ENCODE peak calls at places on chromosomes 2 and 18, in eight cellular contexts. B is transverse colon, W is sigmoid colon, J is tibial nerve, Q is GM12878, Z is esophagus muscularis mucosa, X is ovary, T is SK-N-SH. F is an unnamed sample. For H3K36me3, the result is how much of the 10 kb centered on the place peaks cover.

GRCh38 chr2:103459302-103459701 is 697.5 kb downstream of the TMEM182 start:
- DNase-seq in W (no peak), T (no peak), B (no peak), Z (no peak), J (no peak), Q (no peak), X (no peak), F (no peak)

GRCh38 chr18:10205136-10205535 is 249.3 kb upstream of the APCDD1 start:
- DNase-seq in X (no peak), Z (peak), Q (no peak), T (peak), W (no peak), J (no peak), B (no peak), F (no peak)

GRCh38 chr2:38574278-38574677 is 28.4 kb downstream of the HNRNPLL start:
- DNase-seq in B (no peak), Q (no peak), T (no peak), W (no peak), J (no peak), X (no peak), Z (no peak), F (no peak)

GRCh38 chr2:71898851-71899681 is 248.6 kb downstream of the CYP26B1 start:
- DNase-seq in B (no peak), T (no peak), X (no peak), J (no peak), W (no peak), Q (no peak), Z (peak), F (no peak)

GRCh38 chr2:121659933-121660332 is 10.7 kb upstream of the CLASP1 start:
- DNase-seq in W (no peak), B (no peak), J (no peak), Q (no peak), T (no peak), Z (no peak), X (no peak), F (no peak)

GRCh38 chr18:9741821-9742541 is 33.9 kb downstream of the RAB31 start:
- DNase-seq in Q (no peak), B (no peak), J (no peak), Z (peak), W (no peak), T (no peak), X (no peak), F (no peak)

GRCh38 chr2:134628453-134628852 is 90.3 kb downstream of the TMEM163 start:
- DNase-seq in W (no peak), Q (no peak), X (no peak), J (no peak), Z (no peak), T (no peak), B (no peak), F (no peak)

GRCh38 chr2:42794271-42795046 is 2.1 kb upstream of the HAAO start:
- DNase-seq in W (no peak), X (peak), T (peak), B (peak), J (no peak), Z (no peak), Q (no peak), F (no peak)

GRCh38 chr18:76788571-76789317 is 33.6 kb upstream of the ZNF236 start:
- DNase-seq in Q (no peak), B (no peak), X (no peak), J (no peak), T (no peak), W (no peak), Z (no peak), F (no peak)

GRCh38 chr2:192137451-192137850 is 57.3 kb downstream of the TMEFF2 start:
- DNase-seq in X (no peak), J (no peak), Z (no peak), B (no peak), T (no peak), W (no peak), Q (no peak), F (no peak)

GRCh38 chr2:192145496-192145895 is 49.2 kb downstream of the TMEFF2 start:
- DNase-seq in J (no peak), W (no peak), B (no peak), Q (no peak), T (no peak), X (no peak), Z (no peak), F (no peak)

GRCh38 chr2:192146069-192147006 is 48.4 kb downstream of the TMEFF2 start:
- DNase-seq in X (no peak), B (no peak), T (no peak), Q (no peak), W (no peak), Z (no peak), J (no peak), F (no peak)

GRCh38 chr2:192139813-192140212 is 54.9 kb downstream of the TMEFF2 start:
- DNase-seq in J (no peak), T (no peak), W (no peak), Q (no peak), B (no peak), Z (no peak), X (no peak), F (no peak)

GRCh38 chr2:192140236-192140839 is 54.4 kb downstream of the TMEFF2 start:
- DNase-seq in X (no peak), W (no peak), B (no peak), Z (no peak), J (no peak), Q (no peak), T (no peak), F (no peak)
- TF ChIP-seq EP300 in X (no peak), W (no peak), B (no peak), Z (no peak), J (no peak), Q (no peak), T (no peak), F (no peak)

GRCh38 chr18:46397174-46397573 is 259.8 kb downstream of the LOXHD1 start:
- DNase-seq in W (no peak), Z (no peak), T (no peak), X (no peak), Q (no peak), B (no peak), J (no peak), F (no peak)
- H3K36me3 ChIP-seq in W (under half), Z (under half), T (under half), X (under half), Q (under half), B (under half), J (under half), F (under half)

DNA sequence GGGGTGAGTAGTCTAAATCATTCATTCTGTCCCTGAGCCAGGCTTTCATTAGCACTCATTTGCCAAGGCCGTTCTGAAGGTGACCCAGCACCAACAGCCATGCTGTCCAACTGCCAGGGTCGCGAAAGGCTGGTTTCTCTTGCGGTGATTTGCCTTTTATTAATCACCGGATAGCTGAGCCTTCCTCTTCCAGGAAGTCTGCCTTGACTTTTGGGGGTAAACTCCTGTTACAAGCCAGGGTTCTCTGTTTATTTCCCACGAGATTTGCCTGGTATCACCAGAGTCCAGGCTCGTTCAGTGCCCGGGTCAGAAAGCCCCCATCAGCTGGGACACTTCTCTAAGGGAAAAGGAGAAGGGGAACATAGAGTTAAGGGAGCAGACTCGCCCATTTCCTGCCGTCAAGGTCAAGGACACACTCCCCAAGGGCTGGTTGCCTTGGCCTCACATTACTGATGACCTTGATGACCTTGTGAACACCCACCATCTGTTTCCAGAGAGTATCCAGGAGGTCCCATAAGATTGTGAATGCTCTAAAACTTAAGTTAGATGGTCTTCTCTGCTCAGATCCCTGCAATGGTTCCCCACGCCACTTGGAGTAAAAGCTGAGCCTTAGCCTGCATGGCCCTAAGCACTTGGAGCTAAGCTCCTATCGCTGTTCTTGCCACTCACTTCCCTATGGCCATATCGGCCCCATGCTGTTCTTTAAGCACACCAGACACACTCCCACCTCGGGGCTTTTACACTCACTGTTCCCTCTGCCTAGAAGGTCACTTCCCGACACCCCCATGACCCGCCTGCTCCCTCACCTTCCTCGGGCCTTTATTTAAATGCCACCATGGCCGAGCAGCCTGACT is 118.0 kb upstream of the STPG4 start:
- DNase-seq in Q (no peak), T (no peak), W (no peak), X (no peak), B (no peak), J (no peak), Z (no peak), F (no peak)
- H3K4me3 ChIP-seq in Q (peak), T (no peak), W (no peak), X (no peak), B (no peak), J (no peak), Z (no peak), F (peak)

GRCh38 chr2:234290196-234290595 is 206.7 kb downstream of the ARL4C start:
- DNase-seq in B (no peak), T (no peak), J (no peak), X (no peak), Z (no peak), Q (no peak), W (no peak), F (no peak)

GRCh38 chr2:234290671-234291070 is 206.2 kb downstream of the ARL4C start:
- DNase-seq in B (peak), Z (no peak), X (no peak), T (no peak), J (no peak), Q (peak), W (peak), F (no peak)

GRCh38 chr2:234287650-234288049 is 209.2 kb downstream of the ARL4C start:
- DNase-seq in J (no peak), W (no peak), X (no peak), T (no peak), Q (no peak), Z (no peak), B (peak), F (no peak)

GRCh38 chr2:234289789-234290188 is 207.1 kb downstream of the ARL4C start:
- DNase-seq in X (no peak), T (no peak), Q (no peak), B (no peak), J (no peak), W (no peak), Z (no peak), F (no peak)

GRCh38 chr2:234288974-234289455 is 207.9 kb downstream of the ARL4C start:
- DNase-seq in Q (no peak), Z (no peak), W (peak), X (peak), T (peak), B (peak), J (peak), F (peak)
- TF ChIP-seq EP300 in Q (no peak), Z (no peak), W (no peak), X (no peak), T (no peak), B (no peak), J (peak), F (no peak)

GRCh38 chr2:165933211-165933610 is 20.4 kb downstream of the TTC21B start:
- DNase-seq in X (no peak), B (no peak), J (no peak), W (no peak), Z (no peak), Q (no peak), T (no peak), F (no peak)
- H3K36me3 ChIP-seq in X (under half), B (under half), J (under half), W (half or more), Z (under half), Q (under half), T (half or more), F (half or more)

GRCh38 chr2:171837736-171838135 is 56.3 kb downstream of the SLC25A12 start:
- DNase-seq in W (no peak), X (no peak), T (no peak), Q (no peak), Z (no peak), J (no peak), B (no peak), F (no peak)
- H3K4me3 ChIP-seq in W (no peak), X (no peak), T (no peak), Q (no peak), Z (no peak), J (no peak), B (no peak), F (no peak)

DNA sequence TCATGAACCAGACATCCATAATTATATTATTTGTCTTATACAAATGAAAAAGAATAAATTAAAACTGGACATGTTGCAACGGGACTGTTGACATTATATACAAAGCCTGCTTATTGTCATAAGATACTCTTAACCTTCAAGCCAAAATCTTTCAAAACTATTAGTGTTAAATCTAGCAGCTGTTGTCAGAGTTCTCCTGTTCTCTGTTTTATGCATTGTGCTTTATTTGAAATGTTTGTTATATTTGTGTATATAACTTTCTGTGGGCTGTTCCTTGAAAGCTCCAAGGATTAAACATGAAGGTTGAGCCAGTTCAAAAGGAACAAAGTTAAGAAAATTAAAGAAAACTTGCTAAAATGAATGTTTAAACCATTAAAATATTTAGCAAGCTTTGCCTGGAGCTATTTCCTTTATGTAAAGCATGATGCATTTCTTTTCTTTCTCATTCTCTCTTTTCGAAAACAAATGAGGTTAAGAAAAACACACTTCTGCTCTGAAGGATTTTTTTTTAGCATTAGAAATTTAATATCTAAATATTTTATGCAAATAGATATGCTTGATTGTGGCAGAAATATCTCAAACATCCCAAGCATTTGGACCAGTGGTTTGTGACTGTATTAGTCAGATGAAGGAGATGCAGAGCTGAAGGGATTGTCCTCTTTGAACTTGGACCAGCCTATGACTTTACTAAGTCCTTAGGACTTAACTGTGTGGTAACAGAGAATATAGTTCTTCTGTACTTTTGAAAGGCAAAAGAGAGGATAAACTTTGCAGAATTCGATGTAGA is 335.7 kb upstream of the NT5C1B start:
- DNase-seq in X (no peak), Z (no peak), B (no peak), W (no peak), T (no peak), J (no peak), Q (no peak), F (no peak)
- TF ChIP-seq EP300 in X (no peak), Z (no peak), B (no peak), W (no peak), T (peak), J (no peak), Q (no peak), F (no peak)

GRCh38 chr2:203442463-203442862 is 92.6 kb downstream of the RAPH1 start:
- DNase-seq in X (no peak), T (no peak), Z (no peak), B (no peak), W (no peak), J (no peak), Q (no peak), F (no peak)
- H3K36me3 ChIP-seq in X (under half), T (half or more), Z (under half), B (under half), W (half or more), J (under half), Q (under half), F (half or more)

GRCh38 chr2:120576509-120577474 is 158.9 kb upstream of the GLI2 start:
- DNase-seq in Z (no peak), X (no peak), J (no peak), Q (no peak), W (peak), B (peak), T (peak), F (peak)
- H3K4me3 ChIP-seq in Z (peak), X (no peak), J (no peak), Q (no peak), W (no peak), B (no peak), T (no peak), F (peak)